ENCODE peak calls at places on chromosomes 6 and 20, in ten cellular contexts. One of them, this sample, is unnamed.

GRCh38 chr6:15901141-15902115 is 227.5 kb upstream of the MYLIP start:
- DNase-seq in cardiac muscle cell: peak
- DNase-seq in stomach: no peak
- DNase-seq in astrocyte: no peak
- DNase-seq in GM23338: no peak
- DNase-seq in heart right ventricle: no peak
- DNase-seq in psoas muscle: no peak
- DNase-seq in endothelial cell of umbilical vein: no peak
- DNase-seq in fibroblast of mammary gland: no peak
- DNase-seq in neural progenitor cell: no peak
- DNase-seq in this sample: no peak

GRCh38 chr6:136719280-136720044 is 72.8 kb downstream of the MAP3K5 start:
- DNase-seq in cardiac muscle cell: no peak
- DNase-seq in neural progenitor cell: peak
- DNase-seq in psoas muscle: no peak
- DNase-seq in fibroblast of mammary gland: no peak
- DNase-seq in GM23338: no peak
- DNase-seq in endothelial cell of umbilical vein: no peak
- DNase-seq in stomach: no peak
- DNase-seq in astrocyte: no peak
- DNase-seq in heart right ventricle: no peak
- DNase-seq in this sample: peak

GRCh38 chr6:164897523-164898094 is 411.8 kb downstream of the C6orf118 start:
- DNase-seq in heart right ventricle: no peak
- DNase-seq in neural progenitor cell: no peak
- DNase-seq in endothelial cell of umbilical vein: no peak
- DNase-seq in stomach: no peak
- DNase-seq in fibroblast of mammary gland: no peak
- DNase-seq in psoas muscle: no peak
- DNase-seq in GM23338: peak
- DNase-seq in cardiac muscle cell: no peak
- DNase-seq in astrocyte: no peak
- DNase-seq in this sample: no peak

GRCh38 chr20:34473262-34473883 is 42.8 kb upstream of the DYNLRB1 start:
- DNase-seq in GM23338: peak
- DNase-seq in stomach: no peak
- DNase-seq in heart right ventricle: peak
- DNase-seq in cardiac muscle cell: peak
- DNase-seq in neural progenitor cell: peak
- DNase-seq in psoas muscle: peak
- DNase-seq in endothelial cell of umbilical vein: peak
- DNase-seq in astrocyte: peak
- DNase-seq in fibroblast of mammary gland: peak
- DNase-seq in this sample: peak

GRCh38 chr6:138403801-138404665 is at the start of gene HEBP2:
- DNase-seq in GM23338: peak
- DNase-seq in stomach: peak
- DNase-seq in astrocyte: peak
- DNase-seq in heart right ventricle: peak
- DNase-seq in neural progenitor cell: peak
- DNase-seq in psoas muscle: peak
- DNase-seq in fibroblast of mammary gland: peak
- DNase-seq in endothelial cell of umbilical vein: peak
- DNase-seq in cardiac muscle cell: peak
- DNase-seq in this sample: peak

GRCh38 chr6:159943101-159943632 is 25.7 kb upstream of the IGF2R start:
- DNase-seq in stomach: no peak
- DNase-seq in psoas muscle: peak
- DNase-seq in cardiac muscle cell: peak
- DNase-seq in heart right ventricle: no peak
- DNase-seq in neural progenitor cell: no peak
- DNase-seq in astrocyte: peak
- DNase-seq in GM23338: no peak
- DNase-seq in fibroblast of mammary gland: peak
- DNase-seq in endothelial cell of umbilical vein: no peak
- DNase-seq in this sample: peak

GRCh38 chr6:45231660-45232059 is 96.5 kb upstream of the RUNX2 start:
- DNase-seq in neural progenitor cell: no peak
- DNase-seq in astrocyte: no peak
- DNase-seq in fibroblast of mammary gland: no peak
- DNase-seq in psoas muscle: no peak
- DNase-seq in GM23338: no peak
- DNase-seq in heart right ventricle: no peak
- DNase-seq in cardiac muscle cell: no peak
- DNase-seq in endothelial cell of umbilical vein: no peak
- DNase-seq in stomach: no peak
- DNase-seq in this sample: no peak

GRCh38 chr6:89286516-89286915 is 28.6 kb downstream of the GABRR2 start:
- DNase-seq in astrocyte: no peak
- DNase-seq in fibroblast of mammary gland: no peak
- DNase-seq in cardiac muscle cell: no peak
- DNase-seq in stomach: no peak
- DNase-seq in heart right ventricle: no peak
- DNase-seq in GM23338: no peak
- DNase-seq in psoas muscle: no peak
- DNase-seq in endothelial cell of umbilical vein: no peak
- DNase-seq in neural progenitor cell: no peak
- DNase-seq in this sample: no peak

GRCh38 chr6:44264154-44265002 is 973 bp downstream of the NFKBIE start:
- DNase-seq in endothelial cell of umbilical vein: no peak
- DNase-seq in fibroblast of mammary gland: no peak
- DNase-seq in stomach: peak
- DNase-seq in heart right ventricle: peak
- DNase-seq in psoas muscle: no peak
- DNase-seq in GM23338: no peak
- DNase-seq in astrocyte: no peak
- DNase-seq in neural progenitor cell: no peak
- DNase-seq in cardiac muscle cell: no peak
- DNase-seq in this sample: no peak

DNA sequence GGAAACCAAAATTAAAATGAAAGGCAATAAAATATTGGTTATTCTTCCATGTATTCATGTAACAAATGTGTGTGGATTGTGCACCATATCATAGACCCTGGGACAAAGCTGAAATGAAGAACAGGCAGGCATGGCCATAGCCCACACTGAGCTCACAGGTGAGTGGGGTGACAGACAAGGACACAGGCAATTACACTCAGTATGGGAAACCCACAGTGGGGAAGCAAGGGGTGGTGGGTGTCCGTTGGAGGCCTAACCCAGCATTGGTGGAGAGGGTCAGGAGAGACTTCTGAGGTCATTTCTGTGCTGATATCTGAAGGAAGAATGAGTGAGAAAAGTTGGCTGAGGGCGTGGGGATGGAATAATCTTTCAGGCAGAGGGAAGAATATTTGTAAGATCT is 47.6 kb upstream of the MAP3K4 start:
- DNase-seq in astrocyte: no peak
- DNase-seq in cardiac muscle cell: no peak
- DNase-seq in fibroblast of mammary gland: no peak
- DNase-seq in psoas muscle: no peak
- DNase-seq in heart right ventricle: no peak
- DNase-seq in stomach: no peak
- DNase-seq in neural progenitor cell: no peak
- DNase-seq in endothelial cell of umbilical vein: no peak
- DNase-seq in GM23338: no peak
- DNase-seq in this sample: no peak
- H3K4me3 ChIP-seq in astrocyte: no peak
- H3K4me3 ChIP-seq in cardiac muscle cell: no peak
- H3K4me3 ChIP-seq in fibroblast of mammary gland: no peak
- H3K4me3 ChIP-seq in psoas muscle: no peak
- H3K4me3 ChIP-seq in heart right ventricle: no peak
- H3K4me3 ChIP-seq in stomach: no peak
- H3K4me3 ChIP-seq in neural progenitor cell: no peak
- H3K4me3 ChIP-seq in endothelial cell of umbilical vein: no peak
- H3K4me3 ChIP-seq in GM23338: no peak
- H3K4me3 ChIP-seq in this sample: no peak

GRCh38 chr6:91341473-91341872 is 754.6 kb upstream of the MAP3K7 start:
- DNase-seq in heart right ventricle: no peak
- DNase-seq in fibroblast of mammary gland: no peak
- DNase-seq in GM23338: peak
- DNase-seq in cardiac muscle cell: no peak
- DNase-seq in psoas muscle: no peak
- DNase-seq in stomach: no peak
- DNase-seq in astrocyte: no peak
- DNase-seq in endothelial cell of umbilical vein: no peak
- DNase-seq in neural progenitor cell: peak
- DNase-seq in this sample: no peak

GRCh38 chr6:91340998-91341397 is 754.1 kb upstream of the MAP3K7 start:
- DNase-seq in fibroblast of mammary gland: no peak
- DNase-seq in psoas muscle: no peak
- DNase-seq in cardiac muscle cell: no peak
- DNase-seq in endothelial cell of umbilical vein: no peak
- DNase-seq in stomach: no peak
- DNase-seq in heart right ventricle: no peak
- DNase-seq in astrocyte: no peak
- DNase-seq in GM23338: peak
- DNase-seq in neural progenitor cell: peak
- DNase-seq in this sample: no peak

GRCh38 chr6:91337967-91338366 is 751.1 kb upstream of the MAP3K7 start:
- DNase-seq in cardiac muscle cell: no peak
- DNase-seq in GM23338: peak
- DNase-seq in psoas muscle: no peak
- DNase-seq in endothelial cell of umbilical vein: no peak
- DNase-seq in fibroblast of mammary gland: no peak
- DNase-seq in astrocyte: no peak
- DNase-seq in stomach: no peak
- DNase-seq in heart right ventricle: no peak
- DNase-seq in neural progenitor cell: no peak
- DNase-seq in this sample: no peak
- TF ChIP-seq CTCF in cardiac muscle cell: peak
- TF ChIP-seq CTCF in GM23338: peak
- TF ChIP-seq CTCF in psoas muscle: no peak
- TF ChIP-seq CTCF in endothelial cell of umbilical vein: no peak
- TF ChIP-seq CTCF in fibroblast of mammary gland: peak
- TF ChIP-seq CTCF in astrocyte: no peak
- TF ChIP-seq CTCF in stomach: no peak
- TF ChIP-seq CTCF in heart right ventricle: no peak
- TF ChIP-seq CTCF in neural progenitor cell: peak
- TF ChIP-seq CTCF in this sample: no peak

DNA sequence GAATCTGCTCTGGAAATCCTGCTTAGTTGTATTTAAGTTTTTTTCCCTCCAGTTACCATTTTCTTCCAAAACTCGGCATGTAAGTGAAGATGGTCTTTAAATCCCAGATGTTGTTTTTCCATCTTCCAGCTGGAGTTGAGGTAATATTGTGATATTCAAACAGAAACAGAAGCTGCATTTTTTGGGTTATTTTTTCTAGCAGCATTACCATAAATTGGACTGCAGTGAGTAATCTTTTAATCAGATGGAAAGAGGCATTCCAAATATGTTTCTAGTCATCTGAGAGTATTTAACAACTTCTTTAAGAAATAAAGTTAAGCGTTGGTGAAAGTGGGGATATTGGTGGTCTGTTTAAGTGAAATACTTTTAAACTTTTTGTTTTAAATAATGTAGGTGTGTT is 90.9 kb downstream of the TXNDC5 start:
- DNase-seq in GM23338: no peak
- DNase-seq in stomach: no peak
- DNase-seq in astrocyte: peak
- DNase-seq in fibroblast of mammary gland: peak
- DNase-seq in endothelial cell of umbilical vein: no peak
- DNase-seq in psoas muscle: no peak
- DNase-seq in heart right ventricle: no peak
- DNase-seq in cardiac muscle cell: peak
- DNase-seq in neural progenitor cell: no peak
- DNase-seq in this sample: peak
- H3K4me3 ChIP-seq in GM23338: no peak
- H3K4me3 ChIP-seq in stomach: no peak
- H3K4me3 ChIP-seq in astrocyte: no peak
- H3K4me3 ChIP-seq in fibroblast of mammary gland: no peak
- H3K4me3 ChIP-seq in endothelial cell of umbilical vein: no peak
- H3K4me3 ChIP-seq in psoas muscle: no peak
- H3K4me3 ChIP-seq in heart right ventricle: no peak
- H3K4me3 ChIP-seq in cardiac muscle cell: no peak
- H3K4me3 ChIP-seq in neural progenitor cell: no peak
- H3K4me3 ChIP-seq in this sample: no peak

GRCh38 chr6:57267586-57268293 is 45.6 kb upstream of the RAB23 start:
- DNase-seq in psoas muscle: no peak
- DNase-seq in stomach: peak
- DNase-seq in GM23338: peak
- DNase-seq in endothelial cell of umbilical vein: peak
- DNase-seq in neural progenitor cell: peak
- DNase-seq in astrocyte: peak
- DNase-seq in heart right ventricle: no peak
- DNase-seq in cardiac muscle cell: peak
- DNase-seq in fibroblast of mammary gland: peak
- DNase-seq in this sample: peak
- TF ChIP-seq CTCF in psoas muscle: peak
- TF ChIP-seq CTCF in stomach: peak
- TF ChIP-seq CTCF in GM23338: peak
- TF ChIP-seq CTCF in endothelial cell of umbilical vein: peak
- TF ChIP-seq CTCF in neural progenitor cell: peak
- TF ChIP-seq CTCF in astrocyte: peak
- TF ChIP-seq CTCF in heart right ventricle: peak
- TF ChIP-seq CTCF in cardiac muscle cell: peak
- TF ChIP-seq CTCF in fibroblast of mammary gland: peak
- TF ChIP-seq CTCF in this sample: peak

GRCh38 chr6:121333196-121333595 is 1.1 kb downstream of the TBC1D32 start:
- DNase-seq in GM23338: no peak
- DNase-seq in endothelial cell of umbilical vein: no peak
- DNase-seq in neural progenitor cell: no peak
- DNase-seq in cardiac muscle cell: no peak
- DNase-seq in fibroblast of mammary gland: peak
- DNase-seq in psoas muscle: no peak
- DNase-seq in heart right ventricle: no peak
- DNase-seq in astrocyte: no peak
- DNase-seq in stomach: no peak
- DNase-seq in this sample: no peak
- H3K4me3 ChIP-seq in GM23338: no peak
- H3K4me3 ChIP-seq in endothelial cell of umbilical vein: no peak
- H3K4me3 ChIP-seq in neural progenitor cell: peak
- H3K4me3 ChIP-seq in cardiac muscle cell: no peak
- H3K4me3 ChIP-seq in fibroblast of mammary gland: no peak
- H3K4me3 ChIP-seq in psoas muscle: no peak
- H3K4me3 ChIP-seq in heart right ventricle: no peak
- H3K4me3 ChIP-seq in astrocyte: no peak
- H3K4me3 ChIP-seq in stomach: peak
- H3K4me3 ChIP-seq in this sample: no peak